ENCODE peak calls at places on chromosome 9, in four cellular contexts. P is H4; G is stimulated activated naive B cell treated with anti-CD40 and anti-IgM and Interleukin-4, amounts not matched to agents 10 μg/mL and 1 μg/mL and 100 μg/mL, for 72 hours; X is SK-MEL-5. T is an unnamed sample.

GRCh38 chr9:127916665-127917581 is at the start of gene ST6GALNAC4:
- DNase-seq in X (peak; percentile 77), P (peak; percentile 76), G (peak; percentile 89), T (peak; percentile 93)

GRCh38 chr9:35829084-35829763 is at the start of gene TMEM8B:
- DNase-seq in G (peak; percentile 78), P (peak; percentile 91), X (peak; percentile 88), T (peak; percentile 96)

GRCh38 chr9:133874061-133874638 is 118.0 kb downstream of the VAV2 start:
- DNase-seq in G (no peak), P (peak; percentile 78), X (no peak), T (no peak)

GRCh38 chr9:127214421-127215265 is 49.9 kb upstream of the GARNL3 start:
- DNase-seq in G (peak; percentile 37), P (peak; percentile 64), X (peak; percentile 67), T (peak; percentile 45)

GRCh38 chr9:80811003-80811402 is 878.3 kb downstream of the TLE1 start:
- DNase-seq in X (no peak), P (no peak), G (no peak), T (no peak)

GRCh38 chr9:14080940-14081621 is 232.9 kb downstream of the NFIB start:
- DNase-seq in G (no peak), X (no peak), P (peak; percentile 87), T (no peak)

GRCh38 chr9:15824310-15824709 is 271.5 kb downstream of the CCDC171 start:
- DNase-seq in G (no peak), P (peak; percentile 59), X (peak; percentile 51), T (peak; percentile 19)

GRCh38 chr9:91741529-91741928 is 208.5 kb downstream of the ROR2 start:
- DNase-seq in G (no peak), X (no peak), P (no peak), T (no peak)

GRCh38 chr9:21889673-21890072 is 87.2 kb downstream of the MTAP start:
- DNase-seq in G (no peak), P (no peak), X (no peak), T (no peak)

GRCh38 chr9:122642226-122642625 is 15.2 kb downstream of the OR1B1 start:
- DNase-seq in G (no peak), X (no peak), P (no peak), T (peak; percentile 2)

GRCh38 chr9:38035873-38036272 is 33.2 kb downstream of the SHB start:
- DNase-seq in P (no peak), G (no peak), X (peak; percentile 24), T (peak; percentile 75)

GRCh38 chr9:13804532-13804931 is 509.4 kb downstream of the NFIB start:
- DNase-seq in G (no peak), X (no peak), P (peak; percentile 74), T (peak; percentile 2)

GRCh38 chr9:99445377-99445891 is 223.4 kb downstream of the SEC61B start:
- DNase-seq in G (no peak), P (peak; percentile 16), X (no peak), T (no peak)

GRCh38 chr9:123283455-123283854 is 15.1 kb upstream of the STRBP start:
- DNase-seq in X (no peak), P (no peak), G (no peak), T (no peak)

GRCh38 chr9:117387422-117387821 is 27.4 kb downstream of the ASTN2 start:
- DNase-seq in G (no peak), X (no peak), P (no peak), T (no peak)

GRCh38 chr9:3027260-3027659 is 183.4 kb upstream of the PUM3 start:
- DNase-seq in G (no peak), X (no peak), P (no peak), T (peak; percentile 61)

GRCh38 chr9:94804917-94805544 is 78.5 kb downstream of the AOPEP start:
- DNase-seq in X (no peak), G (no peak), P (no peak), T (peak; percentile 6)

GRCh38 chr9:17531642-17532254 is 47.1 kb upstream of the SH3GL2 start:
- DNase-seq in G (no peak), P (peak; percentile 16), X (peak; percentile 64), T (peak; percentile 37)

GRCh38 chr9:78292026-78292425 is 4.9 kb upstream of the PSAT1 start:
- DNase-seq in P (no peak), X (no peak), G (no peak), T (no peak)

GRCh38 chr9:137270929-137271695 is 6.4 kb upstream of the TOR4A start:
- DNase-seq in X (no peak), P (no peak), G (no peak), T (no peak)

GRCh38 chr9:116589392-116590354 is 97.4 kb upstream of the TRIM32 start:
- DNase-seq in P (peak; percentile 67), X (peak; percentile 90), G (peak; percentile 1), T (peak; percentile 85)

GRCh38 chr9:80131627-80132026 is 559.9 kb downstream of the TLE4 start:
- DNase-seq in G (no peak), X (no peak), P (no peak), T (no peak)

GRCh38 chr9:6782981-6783380 is 25.2 kb downstream of the KDM4C start:
- DNase-seq in X (peak; percentile 37), P (no peak), G (no peak), T (no peak)

GRCh38 chr9:98381311-98382103 is 126.1 kb upstream of the TBC1D2 start:
- DNase-seq in P (no peak), G (no peak), X (no peak), T (no peak)

GRCh38 chr9:127180457-127181314 is 58.3 kb upstream of the ANGPTL2 start:
- DNase-seq in G (no peak), P (no peak), X (no peak), T (no peak)

GRCh38 chr9:86705474-86705873 is 241.8 kb downstream of the GAS1 start:
- DNase-seq in X (no peak), P (no peak), G (no peak), T (no peak)

GRCh38 chr9:130283514-130284248 is 18.1 kb downstream of the HMCN2 start:
- DNase-seq in X (no peak), P (no peak), G (no peak), T (no peak)

GRCh38 chr9:5949103-5949699 is 58.5 kb downstream of the MLANA start:
- DNase-seq in P (peak; percentile 6), X (peak; percentile 50), G (no peak), T (peak; percentile 30)

GRCh38 chr9:35646583-35647265 is 4.0 kb downstream of the SIT1 start:
- DNase-seq in P (peak; percentile 84), G (peak; percentile 88), X (peak; percentile 80), T (peak; percentile 94)